ENCODE peak calls at places on chromosomes 6 and 20, in six cellular contexts. R is astrocyte, S is nucleus accumbens, V is EH, L is fibroblast of pulmonary artery, J is T-helper 17 cell. C is an unnamed sample.

GRCh38 chr6:105384004-105384403 is 18.9 kb downstream of the PREP start:
- DNase-seq in R (no peak), S (no peak), V (no peak), L (no peak), J (no peak), C (no peak)

GRCh38 chr6:147088861-147089260 is 115.4 kb upstream of the STXBP5 start:
- DNase-seq in R (no peak), S (no peak), V (no peak), L (no peak), J (no peak), C (no peak)

GRCh38 chr6:105985098-105985815 is 100.9 kb upstream of the PRDM1 start:
- DNase-seq in R (no peak), S (no peak), V (no peak), L (no peak), J (no peak), C (no peak)

GRCh38 chr20:54128175-54128574 is 45.6 kb downstream of the CYP24A1 start:
- DNase-seq in R (no peak), S (no peak), V (peak), L (no peak), J (no peak), C (no peak)

GRCh38 chr6:85865665-85866372 is 223.1 kb upstream of the SYNCRIP start:
- DNase-seq in R (peak), S (no peak), V (peak), L (peak), J (no peak), C (no peak)

GRCh38 chr6:41638801-41639555 is 710 bp downstream of the MDFI start:
- DNase-seq in R (peak), S (no peak), V (no peak), L (peak), J (no peak), C (no peak)

GRCh38 chr6:101626264-101626663 is 232.8 kb downstream of the GRIK2 start:
- DNase-seq in R (no peak), S (no peak), V (no peak), L (no peak), J (no peak), C (no peak)

GRCh38 chr20:4548552-4548951 is 173.2 kb upstream of the PRND start:
- DNase-seq in R (no peak), S (no peak), V (no peak), L (no peak), J (no peak), C (no peak)

GRCh38 chr20:55586626-55587025 is 418.7 kb downstream of the CBLN4 start:
- DNase-seq in R (no peak), S (no peak), V (no peak), L (no peak), J (no peak), C (no peak)

GRCh38 chr6:89270951-89271721 is 44.0 kb downstream of the GABRR2 start:
- DNase-seq in R (no peak), S (no peak), V (no peak), L (no peak), J (no peak), C (no peak)

GRCh38 chr20:8018928-8019177 is 708 bp downstream of the TMX4 start:
- DNase-seq in R (no peak), S (no peak), V (no peak), L (peak), J (no peak), C (no peak)

GRCh38 chr6:21800948-21801438 is 207.4 kb downstream of the SOX4 start:
- DNase-seq in R (peak), S (no peak), V (peak), L (peak), J (no peak), C (no peak)

GRCh38 chr6:50128420-50129005 is 78.8 kb upstream of the DEFB112 start:
- DNase-seq in R (no peak), S (no peak), V (peak), L (peak), J (no peak), C (no peak)